ENCODE peak calls at places on chromosome 20, in ten cellular contexts. L is ovary; W is cardiac muscle cell; V is IMR-90; O is psoas muscle; X is PC-3; I is naive thymus-derived CD4-positive, alpha-beta T cell; H is SJSA1; E is HepG2; K is esophagus muscularis mucosa. R is an unnamed sample.

GRCh38 chr20:49446808-49447207 is 35.7 kb downstream of the KCNB1 start:
- DNase-seq in X (no peak), I (no peak), E (no peak), L (peak; percentile 77), K (peak; percentile 94), O (peak; percentile 91), H (no peak), W (peak; percentile 87), V (no peak), R (peak; percentile 33)

GRCh38 chr20:56443654-56444540 is 24.5 kb upstream of the RTF2 start:
- DNase-seq in H (no peak), E (peak; percentile 29), O (no peak), I (no peak), K (no peak), X (no peak), V (peak; percentile 90), L (peak; percentile 51), W (peak; percentile 74), R (no peak)

GRCh38 chr20:57659789-57660509 is 39.7 kb upstream of the ZBP1 start:
- DNase-seq in L (peak; percentile 11), V (no peak), O (peak; percentile 50), W (no peak), E (no peak), H (peak; percentile 22), X (no peak), K (no peak), I (no peak), R (no peak)

GRCh38 chr20:58005581-58006345 is 222.7 kb downstream of the ANKRD60 start:
- DNase-seq in H (peak; percentile 79), V (no peak), X (no peak), I (no peak), K (no peak), L (no peak), O (no peak), E (no peak), W (no peak), R (no peak)

GRCh38 chr20:49210101-49210749 is 9.0 kb upstream of the DDX27 start:
- DNase-seq in K (no peak), X (no peak), O (no peak), E (no peak), W (no peak), I (no peak), L (no peak), V (no peak), H (no peak), R (no peak)

GRCh38 chr20:4018015-4018748 is 2.8 kb upstream of the RNF24 start:
- DNase-seq in E (no peak), X (peak; percentile 97), H (no peak), I (no peak), O (no peak), W (peak; percentile 13), L (no peak), K (peak; percentile 45), V (no peak), R (no peak)

GRCh38 chr20:208937-209566 is 18.0 kb upstream of the DEFB129 start:
- DNase-seq in L (no peak), X (peak; percentile 78), E (peak; percentile 64), V (peak; percentile 79), O (no peak), I (peak; percentile 40), H (no peak), K (no peak), W (peak; percentile 81), R (no peak)

GRCh38 chr20:1392443-1392692 is 486 bp downstream of the FKBP1A start:
- DNase-seq in I (no peak), W (no peak), E (no peak), X (no peak), V (no peak), O (no peak), H (no peak), L (no peak), K (no peak), R (no peak)

GRCh38 chr20:23629542-23630391 is 8.0 kb downstream of the CST3 start:
- DNase-seq in L (no peak), E (peak; percentile 71), K (peak; percentile 82), X (no peak), I (no peak), O (no peak), V (no peak), H (no peak), W (no peak), R (no peak)

GRCh38 chr20:40685349-40685748 is 3.7 kb downstream of the MAFB start:
- DNase-seq in K (no peak), L (no peak), W (no peak), O (no peak), I (no peak), V (no peak), E (no peak), H (no peak), X (no peak), R (no peak)

GRCh38 chr20:17721802-17722486 is 22.2 kb downstream of the BANF2 start:
- DNase-seq in O (no peak), H (no peak), W (peak; percentile 11), L (no peak), X (peak; percentile 34), V (no peak), I (no peak), E (peak; percentile 99), K (no peak), R (no peak)

GRCh38 chr20:60046860-60047259 is 88.6 kb downstream of the CDH26 start:
- DNase-seq in L (no peak), K (no peak), X (no peak), H (no peak), E (no peak), O (no peak), V (no peak), W (no peak), I (no peak), R (no peak)

GRCh38 chr20:57620999-57621398 is 773 bp upstream of the ZBP1 start:
- DNase-seq in V (no peak), W (no peak), E (no peak), L (no peak), O (no peak), I (no peak), K (no peak), X (no peak), H (no peak), R (no peak)

GRCh38 chr20:36542516-36543186 is 1.3 kb downstream of the MYL9 start:
- DNase-seq in I (no peak), E (no peak), H (no peak), V (no peak), L (no peak), K (no peak), W (no peak), X (no peak), O (peak; percentile 41), R (no peak)
- H3K27ac ChIP-seq in I (no peak overlapping the region), E (no peak overlapping the region), H (no peak overlapping the region), V (peak overlapping the region; percentile 99), L (peak overlapping the region; percentile 89), K (peak overlapping the region; percentile 99), W (peak overlapping the region; percentile 100), X (no peak overlapping the region), O (peak overlapping the region; percentile 79), R (peak overlapping the region; percentile 97)

GRCh38 chr20:19947611-19948264 is 69.4 kb upstream of the NAA20 start:
- DNase-seq in O (no peak), E (no peak), V (peak; percentile 97), H (peak; percentile 65), L (no peak), I (no peak), K (no peak), W (peak; percentile 76), X (peak; percentile 30), R (no peak)
- H3K4me3 ChIP-seq in O (no peak overlapping the region), E (no peak overlapping the region), V (no peak overlapping the region), H (no peak overlapping the region), L (no peak overlapping the region), I (no peak overlapping the region), K (no peak overlapping the region), W (no peak overlapping the region), X (no peak overlapping the region), R (no peak overlapping the region)

GRCh38 chr20:62457098-62457497 is 18.7 kb downstream of the GATA5 start:
- DNase-seq in I (no peak), H (no peak), L (no peak), X (no peak), K (no peak), E (no peak), O (no peak), V (no peak), W (no peak), R (no peak)
- H3K27ac ChIP-seq in I (no peak overlapping the region), H (no peak overlapping the region), L (no peak overlapping the region), X (no peak overlapping the region), K (no peak overlapping the region), E (no peak overlapping the region), O (no peak overlapping the region), V (no peak overlapping the region), W (no peak overlapping the region), R (no peak overlapping the region)

DNA sequence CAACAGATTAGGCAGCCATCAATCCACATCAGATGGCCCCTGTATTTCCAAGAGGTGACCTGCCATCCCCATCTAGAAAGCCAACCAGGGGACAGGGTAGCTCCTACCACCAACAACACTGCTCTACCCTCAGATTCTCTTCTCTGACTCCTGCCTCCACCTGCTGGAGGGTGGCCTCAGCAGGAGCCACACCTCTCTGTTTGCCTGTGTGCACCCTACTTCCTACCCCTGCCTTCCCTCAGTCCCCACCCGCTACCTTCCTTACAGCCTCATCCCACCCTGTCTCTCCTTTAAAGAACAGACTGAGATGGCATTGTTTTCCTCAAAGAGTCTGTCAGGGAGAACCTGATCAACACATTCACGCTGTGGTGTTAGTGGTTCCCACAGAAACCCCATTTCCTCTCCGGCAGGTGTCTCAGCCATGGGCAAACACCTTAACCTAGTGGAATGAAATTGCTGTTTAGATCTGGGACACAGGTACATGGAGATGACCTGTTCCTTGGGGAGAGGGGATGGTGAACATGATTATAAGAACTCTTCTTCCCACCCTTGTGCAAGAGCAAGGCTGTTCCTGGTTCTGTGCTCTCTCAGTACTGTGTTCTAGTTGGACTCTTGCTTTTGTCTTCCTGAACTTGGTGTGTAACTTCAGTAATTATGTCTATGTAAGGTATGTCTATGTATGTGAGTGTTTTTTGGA is 1.8 kb downstream of the ENTPD6 start:
- DNase-seq in X (peak; percentile 25), W (no peak), L (no peak), V (no peak), O (no peak), E (no peak), K (peak; percentile 85), I (peak; percentile 34), H (no peak), R (no peak)
- H3K4me3 ChIP-seq in X (peak overlapping the region; percentile 86), W (no peak overlapping the region), L (no peak overlapping the region), V (no peak overlapping the region), O (no peak overlapping the region), E (peak overlapping the region; percentile 97), K (peak overlapping the region; percentile 93), I (peak overlapping the region; percentile 85), H (no peak overlapping the region), R (no peak overlapping the region)

GRCh38 chr20:45836841-45837240 is 3.2 kb downstream of the SNX21 start:
- DNase-seq in H (no peak), E (no peak), I (no peak), O (no peak), V (no peak), X (no peak), W (peak; percentile 60), L (no peak), K (no peak), R (no peak)
- H3K27ac ChIP-seq in H (no peak overlapping the region), E (no peak overlapping the region), I (no peak overlapping the region), O (peak overlapping the region; percentile 98), V (no peak overlapping the region), X (peak overlapping the region; percentile 66), W (peak overlapping the region; percentile 37), L (no peak overlapping the region), K (no peak overlapping the region), R (no peak overlapping the region)

R was measured in lung.